ENCODE peak calls at places on chromosomes 11 and 22, in eight cellular contexts. F is activated CD8-positive, alpha-beta memory T cell treated with anti-CD3 and anti-CD28 coated beads, Interleukin-2, amount 50 U/mL, for 4 hours; K is epithelial cell of esophagus; I is neural progenitor cell; N is GM19239; O is pancreas; S is cardiac fibroblast; M is AML-193. R is an unnamed sample.
A peak's percentile ranks its signal among the peaks of the same experiment; 100 is the strongest.

GRCh38 chr22:47200273-47201051 is 438.0 kb downstream of the TBC1D22A start:
- DNase-seq in F (no peak), K (no peak), M (no peak), O (no peak), I (no peak), N (no peak), S (no peak), R (no peak)

GRCh38 chr11:121104223-121104831 is 3.3 kb downstream of the TECTA start:
- DNase-seq in K (no peak), N (no peak), S (no peak), O (no peak), M (no peak), F (no peak), I (no peak), R (no peak)

GRCh38 chr11:121566279-121567168 is 113.8 kb upstream of the SORL1-AS1 start:
- DNase-seq in S (no peak), F (no peak), O (no peak), K (no peak), M (no peak), I (no peak), N (no peak), R (no peak)

GRCh38 chr22:37254206-37254866 is 10.3 kb upstream of the RAC2 start:
- DNase-seq in F (no peak), S (peak; percentile 88), O (no peak), M (no peak), N (no peak), I (no peak), K (peak; percentile 83), R (no peak)

GRCh38 chr11:61907871-61908729 is 9.3 kb downstream of the RAB3IL1 start:
- DNase-seq in S (no peak), M (no peak), K (no peak), O (no peak), N (no peak), I (no peak), F (no peak), R (no peak)

GRCh38 chr22:48057116-48057835 is 1294.8 kb downstream of the TBC1D22A start:
- DNase-seq in M (no peak), O (no peak), S (no peak), K (no peak), N (no peak), I (no peak), F (no peak), R (no peak)

GRCh38 chr22:47123006-47123826 is 360.8 kb downstream of the TBC1D22A start:
- DNase-seq in K (peak; percentile 78), F (no peak), M (no peak), I (no peak), O (no peak), N (no peak), S (no peak), R (no peak)

GRCh38 chr22:19120829-19121630 is 1.2 kb downstream of the DGCR2 start:
- DNase-seq in M (no peak), I (peak; percentile 46), N (peak; percentile 43), F (peak; percentile 40), O (peak; percentile 65), S (peak; percentile 57), K (peak; percentile 83), R (no peak)

GRCh38 chr11:45266693-45267451 is 19.3 kb downstream of the SYT13 start:
- DNase-seq in F (no peak), S (no peak), I (peak; percentile 52), K (no peak), O (no peak), N (no peak), M (no peak), R (no peak)

GRCh38 chr11:5123802-5124521 is 14.2 kb downstream of the OR52A5 start:
- DNase-seq in N (peak; percentile 8), M (peak; percentile 36), S (peak; percentile 87), I (peak; percentile 79), F (peak; percentile 29), K (peak; percentile 76), O (peak; percentile 27), R (peak; percentile 35)

GRCh38 chr11:124674168-124674517 is 439 bp downstream of the SPA17 start:
- DNase-seq in F (no peak), I (no peak), S (no peak), O (no peak), M (no peak), N (no peak), K (no peak), R (no peak)

GRCh38 chr11:27870985-27871485 is 170.8 kb upstream of the BDNF start:
- DNase-seq in N (no peak), I (no peak), O (no peak), M (no peak), S (no peak), F (no peak), K (no peak), R (no peak)

GRCh38 chr11:15654397-15654915 is 539.7 kb downstream of the INSC start:
- DNase-seq in O (no peak), N (no peak), F (no peak), S (no peak), I (no peak), K (peak; percentile 4), M (no peak), R (no peak)

GRCh38 chr11:71489311-71490043 is 36.5 kb downstream of the NADSYN1 start:
- DNase-seq in O (no peak), I (no peak), S (peak; percentile 74), M (no peak), N (peak; percentile 54), K (peak; percentile 65), F (no peak), R (no peak)

GRCh38 chr11:38460429-38460828 is 1862.4 kb upstream of the RAG2 start:
- DNase-seq in O (no peak), N (no peak), S (peak; percentile 83), K (peak; percentile 64), M (no peak), I (no peak), F (no peak), R (no peak)

GRCh38 chr22:46846154-46846831 is 83.8 kb downstream of the TBC1D22A start:
- DNase-seq in O (no peak), S (peak; percentile 42), N (no peak), I (no peak), M (no peak), F (peak; percentile 54), K (peak; percentile 91), R (no peak)

GRCh38 chr22:43857367-43857766 is 4.9 kb downstream of the SULT4A1 start:
- DNase-seq in I (no peak), K (no peak), O (no peak), M (no peak), N (no peak), S (no peak), F (no peak), R (no peak)

GRCh38 chr11:17852246-17852645 is 117.7 kb downstream of the KCNC1 start:
- DNase-seq in K (peak; percentile 55), I (no peak), N (no peak), O (no peak), F (no peak), M (no peak), S (no peak), R (no peak)

GRCh38 chr11:104944080-104944479 is 24.3 kb downstream of the CASP4 start:
- DNase-seq in K (no peak), N (no peak), M (no peak), F (no peak), I (no peak), S (no peak), O (no peak), R (no peak)